ENCODE peak calls at places on chromosome 2, in six cellular contexts. One of them, this sample, is unnamed.

GRCh38 chr2:201358684-201359083 is 1.5 kb upstream of the FLACC1 start:
- DNase-seq in body of pancreas: no peak
- DNase-seq in T-cell: no peak
- DNase-seq in NCI-H1105: no peak
- DNase-seq in endothelial cell: no peak
- DNase-seq in NAMALWA: no peak
- DNase-seq in this sample: no peak

GRCh38 chr2:7013761-7014160 is 96.5 kb downstream of the RNF144A start:
- DNase-seq in body of pancreas: no peak
- DNase-seq in T-cell: no peak
- DNase-seq in NCI-H1105: no peak
- DNase-seq in endothelial cell: no peak
- DNase-seq in NAMALWA: no peak
- DNase-seq in this sample: no peak

GRCh38 chr2:32711219-32711618 is 83.4 kb downstream of the TTC27 start:
- DNase-seq in body of pancreas: no peak
- DNase-seq in T-cell: no peak
- DNase-seq in NCI-H1105: no peak
- DNase-seq in endothelial cell: no peak
- DNase-seq in NAMALWA: no peak
- DNase-seq in this sample: no peak

GRCh38 chr2:189657867-189658266 is 3.4 kb upstream of the ASNSD1 start:
- DNase-seq in body of pancreas: no peak
- DNase-seq in T-cell: peak
- DNase-seq in NCI-H1105: no peak
- DNase-seq in endothelial cell: no peak
- DNase-seq in NAMALWA: no peak
- DNase-seq in this sample: no peak

GRCh38 chr2:56001992-56002391 is 78.4 kb upstream of the EFEMP1 start:
- DNase-seq in body of pancreas: no peak
- DNase-seq in T-cell: no peak
- DNase-seq in NCI-H1105: no peak
- DNase-seq in endothelial cell: no peak
- DNase-seq in NAMALWA: peak
- DNase-seq in this sample: no peak

GRCh38 chr2:201618744-201619654 is 24.3 kb downstream of the TMEM237 start:
- DNase-seq in body of pancreas: peak
- DNase-seq in T-cell: no peak
- DNase-seq in NCI-H1105: no peak
- DNase-seq in endothelial cell: peak
- DNase-seq in NAMALWA: no peak
- DNase-seq in this sample: no peak

GRCh38 chr2:51218057-51218456 is 186.1 kb upstream of the NRXN1 start:
- DNase-seq in body of pancreas: no peak
- DNase-seq in T-cell: no peak
- DNase-seq in NCI-H1105: no peak
- DNase-seq in endothelial cell: no peak
- DNase-seq in NAMALWA: no peak
- DNase-seq in this sample: no peak

GRCh38 chr2:26597197-26597596 is 44.0 kb downstream of the CIB4 start:
- DNase-seq in body of pancreas: no peak
- DNase-seq in T-cell: no peak
- DNase-seq in NCI-H1105: no peak
- DNase-seq in endothelial cell: no peak
- DNase-seq in NAMALWA: no peak
- DNase-seq in this sample: no peak

GRCh38 chr2:19356545-19357382 is 1.7 kb downstream of the OSR1 start:
- DNase-seq in body of pancreas: no peak
- DNase-seq in T-cell: no peak
- DNase-seq in NCI-H1105: no peak
- DNase-seq in endothelial cell: no peak
- DNase-seq in NAMALWA: no peak
- DNase-seq in this sample: no peak

This sample was measured in B cell.